ENCODE peak calls at places on chromosome 3, in five cellular contexts. One of them, this sample, is unnamed.

GRCh38 chr3:114639171-114639570 is 345.3 kb downstream of the TIGIT start:
- DNase-seq in endothelial cell of umbilical vein: no peak
- DNase-seq in NCI-H345: no peak
- DNase-seq in T-cell: no peak
- DNase-seq in C1 segment of cervical spinal cord: no peak
- DNase-seq in this sample: no peak

GRCh38 chr3:17258823-17259436 is 374.2 kb downstream of the PLCL2 start:
- DNase-seq in T-cell: peak
- DNase-seq in endothelial cell of umbilical vein: peak
- DNase-seq in C1 segment of cervical spinal cord: no peak
- DNase-seq in NCI-H345: peak
- DNase-seq in this sample: no peak

GRCh38 chr3:71694358-71694999 is 30.7 kb downstream of the EIF4E3 start:
- DNase-seq in C1 segment of cervical spinal cord: no peak
- DNase-seq in NCI-H345: no peak
- DNase-seq in endothelial cell of umbilical vein: peak
- DNase-seq in T-cell: no peak
- DNase-seq in this sample: no peak

GRCh38 chr3:16147226-16147625 is 27.3 kb upstream of the GALNT15 start:
- DNase-seq in T-cell: no peak
- DNase-seq in endothelial cell of umbilical vein: no peak
- DNase-seq in NCI-H345: no peak
- DNase-seq in C1 segment of cervical spinal cord: no peak
- DNase-seq in this sample: no peak

GRCh38 chr3:82208002-82208710 is 446.7 kb upstream of the GBE1 start:
- DNase-seq in C1 segment of cervical spinal cord: no peak
- DNase-seq in endothelial cell of umbilical vein: no peak
- DNase-seq in NCI-H345: no peak
- DNase-seq in T-cell: no peak
- DNase-seq in this sample: no peak

GRCh38 chr3:120163023-120163422 is 68.8 kb upstream of the GSK3B start:
- DNase-seq in endothelial cell of umbilical vein: no peak
- DNase-seq in T-cell: no peak
- DNase-seq in C1 segment of cervical spinal cord: no peak
- DNase-seq in NCI-H345: no peak
- DNase-seq in this sample: no peak

GRCh38 chr3:138620431-138620830 is 11.9 kb downstream of the FAIM start:
- DNase-seq in C1 segment of cervical spinal cord: no peak
- DNase-seq in endothelial cell of umbilical vein: no peak
- DNase-seq in NCI-H345: no peak
- DNase-seq in T-cell: no peak
- DNase-seq in this sample: no peak

GRCh38 chr3:15538345-15538744 is 16.8 kb upstream of the COLQ start:
- DNase-seq in endothelial cell of umbilical vein: no peak
- DNase-seq in C1 segment of cervical spinal cord: no peak
- DNase-seq in T-cell: no peak
- DNase-seq in NCI-H345: no peak
- DNase-seq in this sample: no peak

GRCh38 chr3:127970966-127971592 is 56.0 kb downstream of the KBTBD12 start:
- DNase-seq in T-cell: peak
- DNase-seq in C1 segment of cervical spinal cord: no peak
- DNase-seq in NCI-H345: peak
- DNase-seq in endothelial cell of umbilical vein: peak
- DNase-seq in this sample: no peak

GRCh38 chr3:73556520-73557371 is 68.0 kb downstream of the PDZRN3 start:
- DNase-seq in NCI-H345: no peak
- DNase-seq in C1 segment of cervical spinal cord: no peak
- DNase-seq in T-cell: no peak
- DNase-seq in endothelial cell of umbilical vein: no peak
- DNase-seq in this sample: no peak

GRCh38 chr3:194727435-194728128 is 41.9 kb downstream of the FAM43A start:
- DNase-seq in NCI-H345: no peak
- DNase-seq in C1 segment of cervical spinal cord: no peak
- DNase-seq in T-cell: no peak
- DNase-seq in endothelial cell of umbilical vein: no peak
- DNase-seq in this sample: no peak

GRCh38 chr3:71026634-71027578 is 556.6 kb downstream of the FOXP1 start:
- DNase-seq in T-cell: no peak
- DNase-seq in C1 segment of cervical spinal cord: no peak
- DNase-seq in endothelial cell of umbilical vein: no peak
- DNase-seq in NCI-H345: no peak
- DNase-seq in this sample: no peak

GRCh38 chr3:114035146-114035545 is 21.2 kb downstream of the CCDC191 start:
- DNase-seq in endothelial cell of umbilical vein: no peak
- DNase-seq in T-cell: no peak
- DNase-seq in C1 segment of cervical spinal cord: no peak
- DNase-seq in NCI-H345: no peak
- DNase-seq in this sample: no peak

GRCh38 chr3:141011511-141012262 is 39.5 kb upstream of the SPSB4 start:
- DNase-seq in endothelial cell of umbilical vein: peak
- DNase-seq in T-cell: peak
- DNase-seq in C1 segment of cervical spinal cord: no peak
- DNase-seq in NCI-H345: peak
- DNase-seq in this sample: peak

GRCh38 chr3:141979050-141979671 is 102.7 kb downstream of the ATP1B3 start:
- DNase-seq in NCI-H345: no peak
- DNase-seq in C1 segment of cervical spinal cord: no peak
- DNase-seq in T-cell: no peak
- DNase-seq in endothelial cell of umbilical vein: peak
- DNase-seq in this sample: no peak

GRCh38 chr3:51622402-51622801 is 48.6 kb upstream of the TEX264 start:
- DNase-seq in endothelial cell of umbilical vein: no peak
- DNase-seq in C1 segment of cervical spinal cord: no peak
- DNase-seq in NCI-H345: no peak
- DNase-seq in T-cell: no peak
- DNase-seq in this sample: no peak

GRCh38 chr3:181886676-181887075 is 175.0 kb downstream of the SOX2 start:
- DNase-seq in endothelial cell of umbilical vein: no peak
- DNase-seq in NCI-H345: no peak
- DNase-seq in C1 segment of cervical spinal cord: no peak
- DNase-seq in T-cell: no peak
- DNase-seq in this sample: no peak

GRCh38 chr3:25910997-25911396 is 121.1 kb downstream of the OXSM start:
- DNase-seq in C1 segment of cervical spinal cord: no peak
- DNase-seq in T-cell: peak
- DNase-seq in NCI-H345: no peak
- DNase-seq in endothelial cell of umbilical vein: peak
- DNase-seq in this sample: no peak

GRCh38 chr3:13009132-13009945 is 63.9 kb downstream of the IQSEC1 start:
- DNase-seq in NCI-H345: no peak
- DNase-seq in T-cell: peak
- DNase-seq in C1 segment of cervical spinal cord: no peak
- DNase-seq in endothelial cell of umbilical vein: peak
- DNase-seq in this sample: no peak

GRCh38 chr3:135034291-135034768 is 239.3 kb downstream of the EPHB1 start:
- DNase-seq in C1 segment of cervical spinal cord: no peak
- DNase-seq in NCI-H345: peak
- DNase-seq in endothelial cell of umbilical vein: no peak
- DNase-seq in T-cell: no peak
- DNase-seq in this sample: no peak

This sample was measured in hippocampal formation.